ENCODE peak calls at places on chromosomes 16 and 17, in five cellular contexts. One of them, this sample, is unnamed.

GRCh38 chr17:64441772-64442549 is 7.0 kb upstream of the MILR1 start:
- DNase-seq in HFF-Myc: no peak
- DNase-seq in NCI-H2227 treated with DMSO at 0.1 percent for 48 hours: no peak
- DNase-seq in activated naive CD4-positive, alpha-beta T cell: peak
- DNase-seq in NCI-H2081: no peak
- DNase-seq in this sample: no peak

GRCh38 chr17:82582208-82582607 is 62.7 kb downstream of the FOXK2 start:
- DNase-seq in NCI-H2081: no peak
- DNase-seq in activated naive CD4-positive, alpha-beta T cell: no peak
- DNase-seq in NCI-H2227 treated with DMSO at 0.1 percent for 48 hours: no peak
- DNase-seq in HFF-Myc: no peak
- DNase-seq in this sample: no peak

GRCh38 chr17:79945591-79946255 is 89.9 kb downstream of the TBC1D16 start:
- DNase-seq in HFF-Myc: no peak
- DNase-seq in NCI-H2227 treated with DMSO at 0.1 percent for 48 hours: no peak
- DNase-seq in activated naive CD4-positive, alpha-beta T cell: no peak
- DNase-seq in NCI-H2081: no peak
- DNase-seq in this sample: no peak

GRCh38 chr17:30332057-30332542 is 1.8 kb downstream of the TMIGD1 start:
- DNase-seq in NCI-H2227 treated with DMSO at 0.1 percent for 48 hours: no peak
- DNase-seq in NCI-H2081: no peak
- DNase-seq in activated naive CD4-positive, alpha-beta T cell: no peak
- DNase-seq in HFF-Myc: peak
- DNase-seq in this sample: no peak

GRCh38 chr16:8374032-8374431 is 216.3 kb downstream of the TMEM114 start:
- DNase-seq in NCI-H2227 treated with DMSO at 0.1 percent for 48 hours: no peak
- DNase-seq in HFF-Myc: no peak
- DNase-seq in NCI-H2081: no peak
- DNase-seq in activated naive CD4-positive, alpha-beta T cell: no peak
- DNase-seq in this sample: no peak

GRCh38 chr17:44354582-44355309 is 8.9 kb downstream of the FAM171A2 start:
- DNase-seq in HFF-Myc: no peak
- DNase-seq in activated naive CD4-positive, alpha-beta T cell: peak
- DNase-seq in NCI-H2081: no peak
- DNase-seq in NCI-H2227 treated with DMSO at 0.1 percent for 48 hours: no peak
- DNase-seq in this sample: peak

GRCh38 chr17:26775219-26775822 is 518.6 kb upstream of the WSB1 start:
- DNase-seq in NCI-H2081: no peak
- DNase-seq in NCI-H2227 treated with DMSO at 0.1 percent for 48 hours: no peak
- DNase-seq in activated naive CD4-positive, alpha-beta T cell: no peak
- DNase-seq in HFF-Myc: no peak
- DNase-seq in this sample: no peak

GRCh38 chr17:47224971-47225370 is 15.8 kb downstream of the MYL4 start:
- DNase-seq in activated naive CD4-positive, alpha-beta T cell: no peak
- DNase-seq in HFF-Myc: no peak
- DNase-seq in NCI-H2227 treated with DMSO at 0.1 percent for 48 hours: no peak
- DNase-seq in NCI-H2081: no peak
- DNase-seq in this sample: no peak

GRCh38 chr17:33509331-33509730 is 216.2 kb upstream of the ASIC2 start:
- DNase-seq in HFF-Myc: no peak
- DNase-seq in activated naive CD4-positive, alpha-beta T cell: no peak
- DNase-seq in NCI-H2227 treated with DMSO at 0.1 percent for 48 hours: no peak
- DNase-seq in NCI-H2081: no peak
- DNase-seq in this sample: no peak

This sample was measured in NCI-H526.